ENCODE peak calls at places on chromosome 9, in five cellular contexts. I is transverse colon, E is GM12878, T is suprapubic skin, J is HCT116. F is an unnamed sample.

GRCh38 chr9:106179181-106179580 is 484.8 kb downstream of the TMEM38B start:
- DNase-seq in I (peak; percentile 24), E (no peak), T (no peak), J (no peak), F (no peak)

GRCh38 chr9:83920469-83920941 is 727 bp downstream of the KIF27 start:
- DNase-seq in I (peak; percentile 69), E (peak; percentile 24), T (no peak), J (no peak), F (peak; percentile 71)

GRCh38 chr9:116713266-116713665 is 26.2 kb downstream of the TRIM32 start:
- DNase-seq in I (no peak), E (no peak), T (no peak), J (no peak), F (no peak)

GRCh38 chr9:3768286-3768685 is 242.5 kb upstream of the RFX3 start:
- DNase-seq in I (no peak), E (no peak), T (no peak), J (no peak), F (no peak)

GRCh38 chr9:98146101-98146991 is 27.3 kb upstream of the TRIM14 start:
- DNase-seq in I (peak; percentile 91), E (peak; percentile 36), T (peak; percentile 80), J (no peak), F (peak; percentile 96)

GRCh38 chr9:92010705-92011536 is 60.9 kb upstream of the ROR2 start:
- DNase-seq in I (no peak), E (no peak), T (no peak), J (no peak), F (no peak)

GRCh38 chr9:35689601-35690446 is at the start of gene TPM2:
- DNase-seq in I (peak; percentile 73), E (no peak), T (no peak), J (peak; percentile 33), F (peak; percentile 44)

GRCh38 chr9:115170674-115171073 is 52.7 kb upstream of the TNC start:
- DNase-seq in I (no peak), E (no peak), T (no peak), J (peak; percentile 48), F (no peak)

GRCh38 chr9:33765411-33765810 is 29.9 kb upstream of the PRSS3 start:
- DNase-seq in I (no peak), E (no peak), T (no peak), J (peak; percentile 78), F (no peak)

GRCh38 chr9:130172858-130173461 is 756 bp downstream of the NCS1 start:
- DNase-seq in I (no peak), E (no peak), T (no peak), J (no peak), F (no peak)

GRCh38 chr9:121858788-121859187 is 207.4 kb downstream of the DAB2IP start:
- DNase-seq in I (no peak), E (no peak), T (no peak), J (no peak), F (no peak)

GRCh38 chr9:77161966-77162365 is 15.4 kb upstream of the VPS13A start:
- DNase-seq in I (no peak), E (no peak), T (no peak), J (no peak), F (no peak)

GRCh38 chr9:69949396-69949795 is 94.3 kb upstream of the MAMDC2 start:
- DNase-seq in I (no peak), E (no peak), T (no peak), J (no peak), F (no peak)

GRCh38 chr9:16013366-16013765 is 460.5 kb downstream of the CCDC171 start:
- DNase-seq in I (no peak), E (no peak), T (no peak), J (no peak), F (no peak)

GRCh38 chr9:122075135-122076030 is 17.7 kb downstream of the TTLL11 start:
- DNase-seq in I (no peak), E (no peak), T (no peak), J (no peak), F (no peak)

GRCh38 chr9:86406366-86406765 is 52.2 kb upstream of the TUT7 start:
- DNase-seq in I (no peak), E (no peak), T (no peak), J (no peak), F (peak; percentile 67)

GRCh38 chr9:2335260-2335659 is 286.3 kb upstream of the VLDLR start:
- DNase-seq in I (no peak), E (no peak), T (no peak), J (no peak), F (no peak)

GRCh38 chr9:131651599-131651998 is 88.3 kb downstream of the RAPGEF1 start:
- DNase-seq in I (no peak), E (no peak), T (no peak), J (no peak), F (no peak)

GRCh38 chr9:123599781-123600180 is 243.8 kb downstream of the CRB2 start:
- DNase-seq in I (no peak), E (no peak), T (no peak), J (no peak), F (no peak)

GRCh38 chr9:20040991-20041606 is 252.3 kb upstream of the SLC24A2 start:
- DNase-seq in I (no peak), E (no peak), T (no peak), J (no peak), F (no peak)

GRCh38 chr9:21528123-21528808 is 46.2 kb upstream of the IFNE start:
- DNase-seq in I (no peak), E (no peak), T (peak; percentile 46), J (no peak), F (no peak)

GRCh38 chr9:126864771-126865170 is 4.3 kb downstream of the ZBTB34 start:
- DNase-seq in I (no peak), E (no peak), T (no peak), J (no peak), F (no peak)

GRCh38 chr9:107504585-107505455 is 15.3 kb upstream of the KLF4 start:
- DNase-seq in I (peak; percentile 49), E (no peak), T (no peak), J (no peak), F (peak; percentile 79)

GRCh38 chr9:133845659-133845947 is 107.5 kb upstream of the SARDH start:
- DNase-seq in I (no peak), E (no peak), T (no peak), J (no peak), F (no peak)

GRCh38 chr9:120393386-120394057 is 186.4 kb downstream of the CDK5RAP2 start:
- DNase-seq in I (no peak), E (no peak), T (no peak), J (no peak), F (no peak)

GRCh38 chr9:21902112-21902511 is 92.1 kb downstream of the CDKN2A start:
- DNase-seq in I (no peak), E (no peak), T (no peak), J (no peak), F (no peak)

DNA sequence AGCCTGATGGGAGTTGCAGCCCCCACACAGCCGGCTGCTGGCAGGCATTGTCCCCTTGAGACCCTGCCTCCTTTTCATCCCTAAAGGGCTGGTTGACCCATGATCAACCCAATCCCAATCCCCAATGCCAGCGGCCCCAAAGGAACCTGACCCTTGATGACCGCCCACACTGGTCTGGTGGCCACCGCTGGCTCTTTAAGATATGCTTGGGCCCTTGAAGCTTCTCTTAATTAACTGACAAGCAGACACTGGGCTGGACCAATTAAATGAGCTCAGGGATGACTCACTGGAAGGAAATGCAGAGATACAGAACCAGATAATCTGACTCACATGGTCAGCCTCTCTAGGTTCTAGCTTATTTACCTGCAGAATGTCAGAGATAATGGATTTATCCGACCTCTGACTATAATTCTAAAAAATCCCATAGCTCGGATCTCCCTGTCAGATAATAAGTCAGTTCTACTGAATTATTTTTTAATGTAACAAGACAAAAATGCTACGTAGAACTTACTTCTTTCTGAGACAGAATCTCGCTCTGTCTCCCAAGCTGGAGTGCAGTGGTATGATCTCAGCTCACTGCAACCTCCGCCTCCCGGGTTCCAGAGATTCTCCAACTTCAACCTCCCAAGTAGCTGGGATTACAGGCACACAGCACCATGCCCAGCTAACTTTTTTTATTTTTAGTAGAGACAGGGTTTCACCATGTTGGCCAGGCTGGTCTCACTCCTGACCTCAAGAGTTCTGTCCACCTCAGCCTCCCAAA is 11.1 kb upstream of the MLANA start:
- DNase-seq in I (no peak), E (no peak), T (no peak), J (peak; percentile 88), F (no peak)
- TF ChIP-seq POLR2AphosphoS5 in I (no peak), E (no peak), T (no peak), J (peak; percentile 53), F (no peak)

GRCh38 chr9:79691496-79691895 is 119.7 kb downstream of the TLE4 start:
- DNase-seq in I (no peak), E (no peak), T (no peak), J (no peak), F (no peak)
- H3K4me3 ChIP-seq in I (no peak overlapping the region), E (no peak overlapping the region), T (no peak overlapping the region), J (no peak overlapping the region), F (no peak overlapping the region)

GRCh38 chr9:93096131-93096802 is at the start of gene CARD19:
- DNase-seq in I (peak; percentile 78), E (no peak), T (peak; percentile 89), J (no peak), F (peak; percentile 55)
- TF ChIP-seq POLR2A in I (peak; percentile 87), E (peak; percentile 83), T (no peak), J (peak; percentile 32), F (peak; percentile 99)

GRCh38 chr9:124660341-124660801 is 110.7 kb downstream of the NR6A1 start:
- DNase-seq in I (peak; percentile 11), E (peak; percentile 60), T (no peak), J (no peak), F (no peak)
- TF ChIP-seq POLR2AphosphoS5 in I (no peak), E (peak; percentile 79), T (no peak), J (no peak), F (no peak)

GRCh38 chr9:36798350-36799065 is 225.8 kb downstream of the MELK start:
- DNase-seq in I (no peak), E (no peak), T (no peak), J (no peak), F (no peak)

GRCh38 chr9:36802171-36802920 is 229.7 kb downstream of the MELK start:
- DNase-seq in I (no peak), E (no peak), T (no peak), J (no peak), F (no peak)

GRCh38 chr9:36808246-36808645 is 225.8 kb downstream of the PAX5 start:
- DNase-seq in I (no peak), E (no peak), T (no peak), J (no peak), F (no peak)

DNA sequence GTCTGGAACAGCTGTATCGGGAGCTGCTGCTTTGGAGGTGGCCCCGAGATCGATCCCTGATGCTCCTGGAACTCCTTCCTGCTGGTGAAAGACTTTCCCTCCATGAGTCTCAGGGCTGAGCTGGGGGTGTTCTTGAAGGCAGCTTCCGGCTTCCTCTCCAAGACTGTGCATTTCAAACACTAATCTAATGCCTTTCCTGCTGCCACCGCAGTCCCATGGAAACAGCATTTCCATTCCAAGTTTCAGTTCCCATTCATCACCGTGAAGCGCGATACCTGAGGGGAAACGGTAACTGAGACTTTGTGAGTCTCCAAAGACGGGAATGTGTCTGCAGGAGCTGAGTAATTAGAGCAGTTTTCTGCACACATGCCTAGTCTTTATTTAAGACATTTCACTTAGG is 230.1 kb downstream of the PAX5 start:
- DNase-seq in I (no peak), E (no peak), T (no peak), J (no peak), F (no peak)
- H3K4me3 ChIP-seq in I (no peak overlapping the region), E (no peak overlapping the region), T (no peak overlapping the region), J (no peak overlapping the region), F (no peak overlapping the region)